ENCODE peak calls at places on chromosome X, in six cellular contexts. W is GM12892, R is WTC11, V is EL, P is GM23248, S is HS-5. B is an unnamed sample.

GRCh38 chrX:100819534-100819836 is 706 bp upstream of the CSTF2 start:
- DNase-seq in V (no peak), R (peak), W (no peak), S (no peak), P (no peak), B (no peak)

GRCh38 chrX:38260231-38260630 is 39.6 kb upstream of the SRPX start:
- DNase-seq in W (peak), R (peak), V (peak), P (peak), S (no peak), B (peak)

GRCh38 chrX:75276666-75277065 is 2.8 kb downstream of the UPRT start:
- DNase-seq in P (no peak), S (no peak), V (peak), R (no peak), W (no peak), B (no peak)

GRCh38 chrX:124346064-124346876 is at the start of gene SH2D1A:
- DNase-seq in P (peak), W (no peak), R (no peak), V (no peak), S (no peak), B (no peak)

GRCh38 chrX:122770581-122770980 is 413.5 kb upstream of the GRIA3 start:
- DNase-seq in V (peak), P (no peak), S (no peak), W (no peak), R (no peak), B (peak)

GRCh38 chrX:9312922-9313867 is 151.7 kb upstream of the TBL1X start:
- DNase-seq in P (no peak), R (peak), W (peak), V (peak), S (no peak), B (peak)

GRCh38 chrX:20433376-20433775 is 166.7 kb upstream of the RPS6KA3 start:
- DNase-seq in R (no peak), V (peak), W (no peak), P (no peak), S (no peak), B (no peak)

GRCh38 chrX:152907084-152907651 is 9.3 kb downstream of the ZNF185 start:
- DNase-seq in V (peak), P (peak), R (peak), W (no peak), S (no peak), B (no peak)

GRCh38 chrX:44415639-44416386 is 72.3 kb upstream of the EFHC2 start:
- DNase-seq in V (no peak), P (no peak), W (no peak), R (no peak), S (no peak), B (no peak)

GRCh38 chrX:71814123-71814912 is 51.2 kb downstream of the CXorf49B start:
- DNase-seq in P (no peak), V (no peak), W (no peak), R (no peak), S (no peak), B (no peak)